ENCODE peak calls at places on chromosomes 16 and 17, in seven cellular contexts. One of them, this sample, is unnamed.

GRCh38 chr17:27236710-27237315 is 57.1 kb upstream of the WSB1 start:
- DNase-seq in HT-29: peak
- DNase-seq in activated CD8-positive, alpha-beta memory T cell treated with anti-CD3 and anti-CD28 coated beads for 24 hours: peak
- DNase-seq in SW480: peak
- DNase-seq in amniotic stem cell: peak
- DNase-seq in GOT3: peak
- DNase-seq in prostate gland: peak
- DNase-seq in this sample: peak

GRCh38 chr16:56408379-56409098 is 16.8 kb downstream of the AMFR start:
- DNase-seq in prostate gland: no peak
- DNase-seq in amniotic stem cell: no peak
- DNase-seq in GOT3: no peak
- DNase-seq in HT-29: peak
- DNase-seq in activated CD8-positive, alpha-beta memory T cell treated with anti-CD3 and anti-CD28 coated beads for 24 hours: no peak
- DNase-seq in SW480: no peak
- DNase-seq in this sample: peak

GRCh38 chr16:53576228-53576627 is 73.2 kb upstream of the AKTIP start:
- DNase-seq in prostate gland: no peak
- DNase-seq in GOT3: no peak
- DNase-seq in HT-29: no peak
- DNase-seq in SW480: no peak
- DNase-seq in activated CD8-positive, alpha-beta memory T cell treated with anti-CD3 and anti-CD28 coated beads for 24 hours: no peak
- DNase-seq in amniotic stem cell: no peak
- DNase-seq in this sample: no peak

GRCh38 chr16:4639899-4640509 is 15.4 kb downstream of the MGRN1 start:
- DNase-seq in GOT3: no peak
- DNase-seq in SW480: no peak
- DNase-seq in activated CD8-positive, alpha-beta memory T cell treated with anti-CD3 and anti-CD28 coated beads for 24 hours: no peak
- DNase-seq in HT-29: no peak
- DNase-seq in prostate gland: no peak
- DNase-seq in amniotic stem cell: no peak
- DNase-seq in this sample: no peak

GRCh38 chr17:44829558-44830358 is at the start of gene GJC1:
- DNase-seq in SW480: no peak
- DNase-seq in HT-29: no peak
- DNase-seq in GOT3: no peak
- DNase-seq in activated CD8-positive, alpha-beta memory T cell treated with anti-CD3 and anti-CD28 coated beads for 24 hours: peak
- DNase-seq in amniotic stem cell: no peak
- DNase-seq in prostate gland: no peak
- DNase-seq in this sample: no peak

GRCh38 chr16:54477766-54478165 is 191.2 kb upstream of the IRX3 start:
- DNase-seq in activated CD8-positive, alpha-beta memory T cell treated with anti-CD3 and anti-CD28 coated beads for 24 hours: no peak
- DNase-seq in SW480: no peak
- DNase-seq in prostate gland: no peak
- DNase-seq in GOT3: no peak
- DNase-seq in HT-29: no peak
- DNase-seq in amniotic stem cell: no peak
- DNase-seq in this sample: no peak

GRCh38 chr16:8686031-8686621 is 11.7 kb downstream of the ABAT start:
- DNase-seq in GOT3: no peak
- DNase-seq in activated CD8-positive, alpha-beta memory T cell treated with anti-CD3 and anti-CD28 coated beads for 24 hours: no peak
- DNase-seq in prostate gland: peak
- DNase-seq in amniotic stem cell: no peak
- DNase-seq in HT-29: no peak
- DNase-seq in SW480: no peak
- DNase-seq in this sample: no peak

GRCh38 chr16:17261197-17261858 is 209.4 kb downstream of the XYLT1 start:
- DNase-seq in SW480: no peak
- DNase-seq in amniotic stem cell: no peak
- DNase-seq in GOT3: no peak
- DNase-seq in activated CD8-positive, alpha-beta memory T cell treated with anti-CD3 and anti-CD28 coated beads for 24 hours: no peak
- DNase-seq in HT-29: no peak
- DNase-seq in prostate gland: no peak
- DNase-seq in this sample: no peak

GRCh38 chr16:66036775-66037715 is 329.4 kb upstream of the CDH5 start:
- DNase-seq in activated CD8-positive, alpha-beta memory T cell treated with anti-CD3 and anti-CD28 coated beads for 24 hours: no peak
- DNase-seq in prostate gland: peak
- DNase-seq in SW480: no peak
- DNase-seq in amniotic stem cell: peak
- DNase-seq in GOT3: no peak
- DNase-seq in HT-29: no peak
- DNase-seq in this sample: no peak

GRCh38 chr17:48439473-48439872 is 9.5 kb upstream of the SKAP1 start:
- DNase-seq in amniotic stem cell: no peak
- DNase-seq in activated CD8-positive, alpha-beta memory T cell treated with anti-CD3 and anti-CD28 coated beads for 24 hours: no peak
- DNase-seq in prostate gland: no peak
- DNase-seq in HT-29: no peak
- DNase-seq in GOT3: no peak
- DNase-seq in SW480: no peak
- DNase-seq in this sample: no peak

GRCh38 chr16:62939687-62940086 is 903.4 kb upstream of the CDH8 start:
- DNase-seq in amniotic stem cell: no peak
- DNase-seq in activated CD8-positive, alpha-beta memory T cell treated with anti-CD3 and anti-CD28 coated beads for 24 hours: no peak
- DNase-seq in HT-29: no peak
- DNase-seq in GOT3: no peak
- DNase-seq in prostate gland: no peak
- DNase-seq in SW480: no peak
- DNase-seq in this sample: no peak

GRCh38 chr16:31875112-31875803 is 1.7 kb downstream of the ZNF267 start:
- DNase-seq in GOT3: no peak
- DNase-seq in amniotic stem cell: no peak
- DNase-seq in prostate gland: no peak
- DNase-seq in HT-29: no peak
- DNase-seq in activated CD8-positive, alpha-beta memory T cell treated with anti-CD3 and anti-CD28 coated beads for 24 hours: no peak
- DNase-seq in SW480: no peak
- DNase-seq in this sample: no peak

GRCh38 chr17:81459224-81459623 is 53.4 kb downstream of the ACTG1 start:
- DNase-seq in SW480: no peak
- DNase-seq in HT-29: no peak
- DNase-seq in prostate gland: no peak
- DNase-seq in GOT3: no peak
- DNase-seq in amniotic stem cell: no peak
- DNase-seq in activated CD8-positive, alpha-beta memory T cell treated with anti-CD3 and anti-CD28 coated beads for 24 hours: no peak
- DNase-seq in this sample: peak

GRCh38 chr17:49434821-49435581 is 20.3 kb upstream of the PHB1 start:
- DNase-seq in amniotic stem cell: peak
- DNase-seq in prostate gland: peak
- DNase-seq in SW480: peak
- DNase-seq in activated CD8-positive, alpha-beta memory T cell treated with anti-CD3 and anti-CD28 coated beads for 24 hours: peak
- DNase-seq in HT-29: peak
- DNase-seq in GOT3: no peak
- DNase-seq in this sample: peak

GRCh38 chr17:39923836-39924690 is 3.3 kb downstream of the ORMDL3 start:
- DNase-seq in amniotic stem cell: no peak
- DNase-seq in SW480: no peak
- DNase-seq in GOT3: peak
- DNase-seq in HT-29: no peak
- DNase-seq in prostate gland: no peak
- DNase-seq in activated CD8-positive, alpha-beta memory T cell treated with anti-CD3 and anti-CD28 coated beads for 24 hours: no peak
- DNase-seq in this sample: no peak

GRCh38 chr17:68749742-68750562 is 148.8 kb upstream of the FAM20A start:
- DNase-seq in prostate gland: no peak
- DNase-seq in amniotic stem cell: no peak
- DNase-seq in HT-29: no peak
- DNase-seq in GOT3: no peak
- DNase-seq in activated CD8-positive, alpha-beta memory T cell treated with anti-CD3 and anti-CD28 coated beads for 24 hours: no peak
- DNase-seq in SW480: no peak
- DNase-seq in this sample: no peak

GRCh38 chr16:66970775-66971725 is 10.0 kb downstream of the CES3 start:
- DNase-seq in amniotic stem cell: no peak
- DNase-seq in prostate gland: no peak
- DNase-seq in SW480: no peak
- DNase-seq in activated CD8-positive, alpha-beta memory T cell treated with anti-CD3 and anti-CD28 coated beads for 24 hours: no peak
- DNase-seq in HT-29: no peak
- DNase-seq in GOT3: no peak
- DNase-seq in this sample: no peak

GRCh38 chr17:46986401-46986800 is 7.3 kb upstream of the RPRML start:
- DNase-seq in GOT3: no peak
- DNase-seq in prostate gland: no peak
- DNase-seq in SW480: no peak
- DNase-seq in HT-29: no peak
- DNase-seq in amniotic stem cell: no peak
- DNase-seq in activated CD8-positive, alpha-beta memory T cell treated with anti-CD3 and anti-CD28 coated beads for 24 hours: no peak
- DNase-seq in this sample: no peak

GRCh38 chr16:53091508-53092211 is 36.9 kb downstream of the CHD9 start:
- DNase-seq in SW480: peak
- DNase-seq in amniotic stem cell: peak
- DNase-seq in prostate gland: no peak
- DNase-seq in activated CD8-positive, alpha-beta memory T cell treated with anti-CD3 and anti-CD28 coated beads for 24 hours: no peak
- DNase-seq in HT-29: no peak
- DNase-seq in GOT3: peak
- DNase-seq in this sample: no peak

GRCh38 chr16:53611151-53611802 is 92.4 kb downstream of the RPGRIP1L start:
- DNase-seq in GOT3: no peak
- DNase-seq in HT-29: peak
- DNase-seq in amniotic stem cell: no peak
- DNase-seq in prostate gland: no peak
- DNase-seq in activated CD8-positive, alpha-beta memory T cell treated with anti-CD3 and anti-CD28 coated beads for 24 hours: no peak
- DNase-seq in SW480: no peak
- DNase-seq in this sample: no peak

GRCh38 chr16:53089434-53090270 is 34.9 kb downstream of the CHD9 start:
- DNase-seq in HT-29: no peak
- DNase-seq in prostate gland: peak
- DNase-seq in amniotic stem cell: no peak
- DNase-seq in SW480: no peak
- DNase-seq in activated CD8-positive, alpha-beta memory T cell treated with anti-CD3 and anti-CD28 coated beads for 24 hours: no peak
- DNase-seq in GOT3: no peak
- DNase-seq in this sample: no peak

GRCh38 chr17:71790791-71791190 is 330.0 kb upstream of the SOX9 start:
- DNase-seq in SW480: no peak
- DNase-seq in amniotic stem cell: no peak
- DNase-seq in activated CD8-positive, alpha-beta memory T cell treated with anti-CD3 and anti-CD28 coated beads for 24 hours: no peak
- DNase-seq in prostate gland: no peak
- DNase-seq in HT-29: no peak
- DNase-seq in GOT3: no peak
- DNase-seq in this sample: no peak

GRCh38 chr16:68300736-68301459 is 9.8 kb downstream of the SLC7A6OS start:
- DNase-seq in GOT3: no peak
- DNase-seq in amniotic stem cell: no peak
- DNase-seq in SW480: no peak
- DNase-seq in activated CD8-positive, alpha-beta memory T cell treated with anti-CD3 and anti-CD28 coated beads for 24 hours: no peak
- DNase-seq in HT-29: no peak
- DNase-seq in prostate gland: no peak
- DNase-seq in this sample: no peak

This sample was measured in mucosa of gallbladder.